ENCODE peak calls at places on chromosome 17, in ten cellular contexts. One of them, this sample, is unnamed.

GRCh38 chr17:48174833-48175232 is 67.3 kb downstream of the SNX11 start:
- DNase-seq in retinal pigment epithelial cell: no peak
- DNase-seq in endodermal cell: no peak
- DNase-seq in HFFc6: no peak
- DNase-seq in OCI-LY7: no peak
- DNase-seq in thyroid gland: no peak
- DNase-seq in left ventricle myocardium inferior: no peak
- DNase-seq in fibroblast of lung: no peak
- DNase-seq in cardiac fibroblast: no peak
- DNase-seq in nephron progenitor cell: no peak
- DNase-seq in this sample: no peak

GRCh38 chr17:35170968-35171771 is 23.0 kb downstream of the SLC35G3 start:
- DNase-seq in OCI-LY7: peak
- DNase-seq in retinal pigment epithelial cell: no peak
- DNase-seq in left ventricle myocardium inferior: no peak
- DNase-seq in nephron progenitor cell: no peak
- DNase-seq in HFFc6: peak
- DNase-seq in thyroid gland: no peak
- DNase-seq in endodermal cell: no peak
- DNase-seq in fibroblast of lung: no peak
- DNase-seq in cardiac fibroblast: peak
- DNase-seq in this sample: no peak

GRCh38 chr17:76635659-76636360 is 7.7 kb downstream of the ST6GALNAC1 start:
- DNase-seq in cardiac fibroblast: peak
- DNase-seq in OCI-LY7: no peak
- DNase-seq in HFFc6: peak
- DNase-seq in endodermal cell: no peak
- DNase-seq in left ventricle myocardium inferior: no peak
- DNase-seq in thyroid gland: no peak
- DNase-seq in nephron progenitor cell: no peak
- DNase-seq in fibroblast of lung: peak
- DNase-seq in retinal pigment epithelial cell: no peak
- DNase-seq in this sample: no peak

GRCh38 chr17:65678534-65678933 is 117.1 kb upstream of the AXIN2 start:
- DNase-seq in OCI-LY7: no peak
- DNase-seq in thyroid gland: no peak
- DNase-seq in nephron progenitor cell: no peak
- DNase-seq in endodermal cell: no peak
- DNase-seq in cardiac fibroblast: no peak
- DNase-seq in retinal pigment epithelial cell: peak
- DNase-seq in fibroblast of lung: no peak
- DNase-seq in HFFc6: no peak
- DNase-seq in left ventricle myocardium inferior: no peak
- DNase-seq in this sample: no peak

GRCh38 chr17:27741361-27741861 is 58.9 kb downstream of the NOS2 start:
- DNase-seq in HFFc6: peak
- DNase-seq in left ventricle myocardium inferior: no peak
- DNase-seq in fibroblast of lung: peak
- DNase-seq in OCI-LY7: no peak
- DNase-seq in nephron progenitor cell: no peak
- DNase-seq in retinal pigment epithelial cell: no peak
- DNase-seq in endodermal cell: peak
- DNase-seq in thyroid gland: no peak
- DNase-seq in cardiac fibroblast: no peak
- DNase-seq in this sample: no peak

GRCh38 chr17:67200727-67201301 is 44.2 kb downstream of the HELZ start:
- DNase-seq in nephron progenitor cell: no peak
- DNase-seq in fibroblast of lung: no peak
- DNase-seq in retinal pigment epithelial cell: no peak
- DNase-seq in left ventricle myocardium inferior: no peak
- DNase-seq in thyroid gland: no peak
- DNase-seq in endodermal cell: no peak
- DNase-seq in cardiac fibroblast: no peak
- DNase-seq in HFFc6: no peak
- DNase-seq in OCI-LY7: no peak
- DNase-seq in this sample: no peak

GRCh38 chr17:50532452-50533024 is at the start of gene EPN3:
- DNase-seq in cardiac fibroblast: no peak
- DNase-seq in fibroblast of lung: no peak
- DNase-seq in HFFc6: no peak
- DNase-seq in endodermal cell: peak
- DNase-seq in retinal pigment epithelial cell: no peak
- DNase-seq in left ventricle myocardium inferior: no peak
- DNase-seq in nephron progenitor cell: no peak
- DNase-seq in thyroid gland: peak
- DNase-seq in OCI-LY7: no peak
- DNase-seq in this sample: no peak

GRCh38 chr17:37527249-37527851 is 37.7 kb downstream of the DUSP14 start:
- DNase-seq in OCI-LY7: peak
- DNase-seq in left ventricle myocardium inferior: no peak
- DNase-seq in cardiac fibroblast: peak
- DNase-seq in fibroblast of lung: peak
- DNase-seq in endodermal cell: peak
- DNase-seq in HFFc6: peak
- DNase-seq in nephron progenitor cell: no peak
- DNase-seq in retinal pigment epithelial cell: peak
- DNase-seq in thyroid gland: peak
- DNase-seq in this sample: no peak

DNA sequence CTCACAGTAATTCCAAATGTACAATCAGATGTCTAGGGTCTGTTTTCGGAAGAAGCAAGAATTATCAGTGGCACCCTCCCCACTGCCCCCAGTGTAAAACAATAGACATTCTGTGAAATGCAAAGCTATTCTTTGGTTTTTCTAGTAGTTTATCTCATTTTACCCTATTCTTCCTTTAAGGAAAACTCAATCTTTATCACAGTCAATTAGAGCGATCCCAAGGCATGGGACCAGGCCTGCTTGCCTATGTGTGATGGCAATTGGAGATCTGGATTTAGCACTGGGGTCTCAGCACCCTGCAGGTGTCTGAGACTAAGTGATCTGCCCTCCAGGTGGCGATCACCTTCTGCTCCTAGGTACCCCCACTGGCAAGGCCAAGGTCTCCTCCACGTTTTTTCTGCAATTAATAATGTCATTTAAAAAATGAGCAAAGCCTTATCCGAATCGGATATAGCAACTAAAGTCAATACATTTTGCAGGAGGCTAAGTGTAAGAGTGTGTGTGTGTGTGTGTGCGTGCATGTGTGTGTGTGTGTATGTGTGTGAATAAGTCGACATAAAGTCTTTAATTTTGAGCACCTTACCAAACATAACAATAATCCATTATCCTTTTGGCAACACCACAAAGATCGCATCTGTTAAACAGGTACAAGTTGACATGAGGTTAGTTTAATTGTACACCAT is 59.7 kb downstream of the HLF start:
- DNase-seq in retinal pigment epithelial cell: no peak
- DNase-seq in OCI-LY7: peak
- DNase-seq in cardiac fibroblast: no peak
- DNase-seq in fibroblast of lung: no peak
- DNase-seq in left ventricle myocardium inferior: no peak
- DNase-seq in endodermal cell: peak
- DNase-seq in nephron progenitor cell: no peak
- DNase-seq in thyroid gland: no peak
- DNase-seq in HFFc6: no peak
- DNase-seq in this sample: no peak
- TF ChIP-seq CTCF in retinal pigment epithelial cell: no peak
- TF ChIP-seq CTCF in OCI-LY7: peak
- TF ChIP-seq CTCF in cardiac fibroblast: no peak
- TF ChIP-seq CTCF in fibroblast of lung: no peak
- TF ChIP-seq CTCF in left ventricle myocardium inferior: no peak
- TF ChIP-seq CTCF in endodermal cell: peak
- TF ChIP-seq CTCF in nephron progenitor cell: no peak
- TF ChIP-seq CTCF in thyroid gland: no peak
- TF ChIP-seq CTCF in HFFc6: no peak
- TF ChIP-seq CTCF in this sample: no peak

DNA sequence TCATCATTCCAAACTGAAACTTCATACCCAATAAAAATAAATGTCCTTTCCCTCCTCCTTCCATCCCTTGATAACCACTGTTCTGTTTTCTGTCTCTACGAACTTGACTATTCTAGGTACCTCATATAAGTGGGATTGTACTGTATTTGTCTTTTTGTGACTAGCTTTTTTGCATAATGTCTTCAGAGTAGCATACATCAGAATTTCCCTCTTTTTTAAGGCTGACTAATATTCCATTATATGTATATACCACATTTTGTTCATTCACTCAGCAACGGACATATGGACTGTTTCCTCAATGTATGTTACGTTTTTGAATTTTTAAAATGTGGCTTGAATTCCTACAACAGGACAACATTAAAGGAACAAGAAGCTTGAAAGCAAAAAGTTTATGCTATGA is 1.5 kb upstream of the NUFIP2 start:
- DNase-seq in nephron progenitor cell: no peak
- DNase-seq in thyroid gland: no peak
- DNase-seq in HFFc6: no peak
- DNase-seq in OCI-LY7: no peak
- DNase-seq in cardiac fibroblast: no peak
- DNase-seq in fibroblast of lung: no peak
- DNase-seq in left ventricle myocardium inferior: no peak
- DNase-seq in retinal pigment epithelial cell: no peak
- DNase-seq in endodermal cell: no peak
- DNase-seq in this sample: no peak
- TF ChIP-seq CTCF in nephron progenitor cell: no peak
- TF ChIP-seq CTCF in thyroid gland: no peak
- TF ChIP-seq CTCF in HFFc6: no peak
- TF ChIP-seq CTCF in OCI-LY7: no peak
- TF ChIP-seq CTCF in cardiac fibroblast: no peak
- TF ChIP-seq CTCF in fibroblast of lung: no peak
- TF ChIP-seq CTCF in left ventricle myocardium inferior: no peak
- TF ChIP-seq CTCF in retinal pigment epithelial cell: no peak
- TF ChIP-seq CTCF in endodermal cell: no peak
- TF ChIP-seq CTCF in this sample: no peak

GRCh38 chr17:8222380-8222629 is 11.9 kb upstream of the AURKB start:
- DNase-seq in nephron progenitor cell: no peak
- DNase-seq in cardiac fibroblast: no peak
- DNase-seq in HFFc6: no peak
- DNase-seq in thyroid gland: no peak
- DNase-seq in retinal pigment epithelial cell: no peak
- DNase-seq in left ventricle myocardium inferior: no peak
- DNase-seq in OCI-LY7: peak
- DNase-seq in fibroblast of lung: no peak
- DNase-seq in endodermal cell: peak
- DNase-seq in this sample: no peak

GRCh38 chr17:8223356-8224063 is 13.1 kb upstream of the AURKB start:
- DNase-seq in retinal pigment epithelial cell: no peak
- DNase-seq in nephron progenitor cell: peak
- DNase-seq in thyroid gland: peak
- DNase-seq in left ventricle myocardium inferior: peak
- DNase-seq in HFFc6: peak
- DNase-seq in endodermal cell: peak
- DNase-seq in OCI-LY7: peak
- DNase-seq in fibroblast of lung: peak
- DNase-seq in cardiac fibroblast: peak
- DNase-seq in this sample: no peak

GRCh38 chr17:8221663-8222379 is 11.4 kb upstream of the AURKB start:
- DNase-seq in OCI-LY7: peak
- DNase-seq in cardiac fibroblast: peak
- DNase-seq in retinal pigment epithelial cell: no peak
- DNase-seq in endodermal cell: peak
- DNase-seq in nephron progenitor cell: peak
- DNase-seq in fibroblast of lung: peak
- DNase-seq in HFFc6: peak
- DNase-seq in left ventricle myocardium inferior: peak
- DNase-seq in thyroid gland: peak
- DNase-seq in this sample: peak

GRCh38 chr17:8222630-8223355 is 12.4 kb upstream of the AURKB start:
- DNase-seq in nephron progenitor cell: peak
- DNase-seq in thyroid gland: peak
- DNase-seq in cardiac fibroblast: peak
- DNase-seq in HFFc6: peak
- DNase-seq in retinal pigment epithelial cell: no peak
- DNase-seq in left ventricle myocardium inferior: peak
- DNase-seq in endodermal cell: peak
- DNase-seq in OCI-LY7: peak
- DNase-seq in fibroblast of lung: peak
- DNase-seq in this sample: peak

GRCh38 chr17:8220783-8221662 is 10.6 kb upstream of the AURKB start:
- DNase-seq in thyroid gland: peak
- DNase-seq in endodermal cell: peak
- DNase-seq in left ventricle myocardium inferior: peak
- DNase-seq in fibroblast of lung: peak
- DNase-seq in HFFc6: peak
- DNase-seq in OCI-LY7: peak
- DNase-seq in cardiac fibroblast: peak
- DNase-seq in nephron progenitor cell: peak
- DNase-seq in retinal pigment epithelial cell: no peak
- DNase-seq in this sample: peak
- TF ChIP-seq CTCF in thyroid gland: no peak
- TF ChIP-seq CTCF in endodermal cell: no peak
- TF ChIP-seq CTCF in left ventricle myocardium inferior: no peak
- TF ChIP-seq CTCF in fibroblast of lung: no peak
- TF ChIP-seq CTCF in HFFc6: no peak
- TF ChIP-seq CTCF in OCI-LY7: peak
- TF ChIP-seq CTCF in cardiac fibroblast: no peak
- TF ChIP-seq CTCF in nephron progenitor cell: no peak
- TF ChIP-seq CTCF in retinal pigment epithelial cell: no peak
- TF ChIP-seq CTCF in this sample: no peak

GRCh38 chr17:20154601-20155000 is 145.4 kb downstream of the SPECC1 start:
- DNase-seq in retinal pigment epithelial cell: no peak
- DNase-seq in endodermal cell: no peak
- DNase-seq in left ventricle myocardium inferior: no peak
- DNase-seq in HFFc6: no peak
- DNase-seq in cardiac fibroblast: no peak
- DNase-seq in fibroblast of lung: no peak
- DNase-seq in nephron progenitor cell: no peak
- DNase-seq in thyroid gland: no peak
- DNase-seq in OCI-LY7: no peak
- DNase-seq in this sample: no peak

GRCh38 chr17:20156196-20157077 is 147.3 kb downstream of the SPECC1 start:
- DNase-seq in HFFc6: no peak
- DNase-seq in fibroblast of lung: peak
- DNase-seq in nephron progenitor cell: peak
- DNase-seq in endodermal cell: peak
- DNase-seq in retinal pigment epithelial cell: no peak
- DNase-seq in left ventricle myocardium inferior: no peak
- DNase-seq in thyroid gland: peak
- DNase-seq in OCI-LY7: peak
- DNase-seq in cardiac fibroblast: peak
- DNase-seq in this sample: no peak

GRCh38 chr17:20153231-20153630 is 144.1 kb downstream of the SPECC1 start:
- DNase-seq in cardiac fibroblast: no peak
- DNase-seq in endodermal cell: no peak
- DNase-seq in retinal pigment epithelial cell: no peak
- DNase-seq in fibroblast of lung: no peak
- DNase-seq in HFFc6: no peak
- DNase-seq in left ventricle myocardium inferior: no peak
- DNase-seq in OCI-LY7: no peak
- DNase-seq in nephron progenitor cell: no peak
- DNase-seq in thyroid gland: no peak
- DNase-seq in this sample: no peak

GRCh38 chr17:20157078-20157360 is 147.9 kb downstream of the SPECC1 start:
- DNase-seq in OCI-LY7: no peak
- DNase-seq in thyroid gland: no peak
- DNase-seq in cardiac fibroblast: no peak
- DNase-seq in endodermal cell: peak
- DNase-seq in nephron progenitor cell: peak
- DNase-seq in fibroblast of lung: no peak
- DNase-seq in retinal pigment epithelial cell: no peak
- DNase-seq in left ventricle myocardium inferior: no peak
- DNase-seq in HFFc6: no peak
- DNase-seq in this sample: no peak

DNA sequence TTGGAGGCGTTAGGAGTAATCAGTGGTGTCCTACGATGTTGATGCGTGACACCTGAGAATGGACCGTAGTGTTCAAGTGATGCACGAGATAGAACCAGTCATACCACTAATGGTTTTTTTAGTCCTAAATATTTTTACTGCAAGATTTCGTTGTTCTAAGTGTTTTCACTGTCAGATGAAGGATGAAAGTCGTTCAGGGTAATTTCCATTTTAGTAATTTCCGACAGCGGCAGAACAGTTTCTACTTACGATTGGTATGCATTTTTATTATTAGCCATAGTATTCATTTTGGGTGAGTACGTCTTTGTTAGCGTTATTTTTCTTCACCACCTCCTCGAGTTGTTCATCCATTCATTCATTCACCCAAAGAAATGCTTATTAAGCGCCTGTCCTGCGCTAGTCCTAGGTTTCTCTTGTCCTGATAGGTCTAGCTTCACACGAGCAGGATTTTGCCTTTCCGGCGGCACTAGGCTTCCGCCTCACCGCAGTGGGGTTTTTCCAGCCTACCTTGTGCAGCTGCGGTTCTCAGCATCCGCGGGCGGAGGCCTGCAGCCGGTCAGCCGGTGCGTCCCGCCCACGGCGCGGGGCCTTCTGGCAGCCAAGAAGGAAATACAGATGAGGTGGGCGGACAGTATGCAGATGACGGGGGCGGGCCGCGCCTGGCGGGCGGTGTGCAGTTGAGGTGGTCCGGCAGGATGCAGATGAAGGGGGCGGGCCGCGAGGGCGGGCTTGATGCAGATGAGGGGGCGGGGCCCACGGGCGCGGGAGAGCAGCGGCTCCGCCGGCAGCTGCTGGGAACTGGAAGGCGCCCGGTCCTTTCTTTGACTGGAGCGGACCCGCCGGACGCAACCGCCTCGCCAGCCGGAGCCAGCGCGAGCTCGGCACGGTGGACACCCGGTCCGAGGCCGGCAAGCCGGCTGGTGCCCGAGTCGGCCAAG is 146.4 kb downstream of the SPECC1 start:
- DNase-seq in retinal pigment epithelial cell: peak
- DNase-seq in nephron progenitor cell: peak
- DNase-seq in cardiac fibroblast: peak
- DNase-seq in fibroblast of lung: peak
- DNase-seq in HFFc6: peak
- DNase-seq in OCI-LY7: peak
- DNase-seq in thyroid gland: peak
- DNase-seq in left ventricle myocardium inferior: peak
- DNase-seq in endodermal cell: peak
- DNase-seq in this sample: peak
- TF ChIP-seq CTCF in retinal pigment epithelial cell: no peak
- TF ChIP-seq CTCF in nephron progenitor cell: no peak
- TF ChIP-seq CTCF in cardiac fibroblast: no peak
- TF ChIP-seq CTCF in fibroblast of lung: no peak
- TF ChIP-seq CTCF in HFFc6: no peak
- TF ChIP-seq CTCF in OCI-LY7: no peak
- TF ChIP-seq CTCF in thyroid gland: no peak
- TF ChIP-seq CTCF in left ventricle myocardium inferior: no peak
- TF ChIP-seq CTCF in endodermal cell: no peak
- TF ChIP-seq CTCF in this sample: no peak